ENCODE peak calls at places on chromosomes 16 and 17, in seven cellular contexts. One of them, this sample, is unnamed.

GRCh38 chr16:68636818-68637217 is 8.3 kb upstream of the CDH3 start:
- DNase-seq in trophoblast cell: no peak
- DNase-seq in neuronal stem cell: no peak
- DNase-seq in mesendoderm: no peak
- DNase-seq in IMR-90: no peak
- DNase-seq in mesenchymal stem cell: no peak
- DNase-seq in H1: no peak
- DNase-seq in this sample: no peak

GRCh38 chr17:64984181-64984580 is 64.9 kb upstream of the LRRC37A3 start:
- DNase-seq in mesenchymal stem cell: peak
- DNase-seq in neuronal stem cell: no peak
- DNase-seq in mesendoderm: no peak
- DNase-seq in H1: no peak
- DNase-seq in IMR-90: no peak
- DNase-seq in trophoblast cell: no peak
- DNase-seq in this sample: no peak

GRCh38 chr17:7281953-7282751 is 634 bp downstream of the SLC2A4 start:
- DNase-seq in H1: no peak
- DNase-seq in mesenchymal stem cell: no peak
- DNase-seq in mesendoderm: no peak
- DNase-seq in trophoblast cell: no peak
- DNase-seq in IMR-90: no peak
- DNase-seq in neuronal stem cell: no peak
- DNase-seq in this sample: peak

GRCh38 chr16:86424413-86424812 is 85.9 kb upstream of the FOXF1 start:
- DNase-seq in trophoblast cell: no peak
- DNase-seq in mesenchymal stem cell: peak
- DNase-seq in IMR-90: no peak
- DNase-seq in neuronal stem cell: no peak
- DNase-seq in mesendoderm: peak
- DNase-seq in H1: no peak
- DNase-seq in this sample: no peak

GRCh38 chr17:48647103-48647963 is 21.2 kb upstream of the HOXB9 start:
- DNase-seq in H1: no peak
- DNase-seq in mesenchymal stem cell: peak
- DNase-seq in IMR-90: no peak
- DNase-seq in mesendoderm: peak
- DNase-seq in neuronal stem cell: no peak
- DNase-seq in trophoblast cell: no peak
- DNase-seq in this sample: peak

GRCh38 chr17:28547623-28548416 is 4.6 kb downstream of the UNC119 start:
- DNase-seq in H1: peak
- DNase-seq in neuronal stem cell: peak
- DNase-seq in IMR-90: peak
- DNase-seq in mesendoderm: peak
- DNase-seq in trophoblast cell: peak
- DNase-seq in mesenchymal stem cell: peak
- DNase-seq in this sample: peak

GRCh38 chr16:1209081-1209480 is 16.0 kb downstream of the TPSG1 start:
- DNase-seq in IMR-90: no peak
- DNase-seq in trophoblast cell: no peak
- DNase-seq in neuronal stem cell: no peak
- DNase-seq in mesendoderm: no peak
- DNase-seq in H1: no peak
- DNase-seq in mesenchymal stem cell: no peak
- DNase-seq in this sample: no peak

GRCh38 chr16:916400-916799 is 54.4 kb downstream of the LMF1 start:
- DNase-seq in neuronal stem cell: no peak
- DNase-seq in IMR-90: no peak
- DNase-seq in H1: no peak
- DNase-seq in mesendoderm: no peak
- DNase-seq in mesenchymal stem cell: no peak
- DNase-seq in trophoblast cell: no peak
- DNase-seq in this sample: no peak

GRCh38 chr16:87414251-87414680 is 22.1 kb downstream of the MAP1LC3B start:
- DNase-seq in trophoblast cell: no peak
- DNase-seq in mesendoderm: no peak
- DNase-seq in H1: no peak
- DNase-seq in neuronal stem cell: no peak
- DNase-seq in mesenchymal stem cell: no peak
- DNase-seq in IMR-90: no peak
- DNase-seq in this sample: no peak

GRCh38 chr17:71273451-71273850 is 847.4 kb upstream of the SOX9 start:
- DNase-seq in H1: no peak
- DNase-seq in mesenchymal stem cell: no peak
- DNase-seq in neuronal stem cell: no peak
- DNase-seq in trophoblast cell: no peak
- DNase-seq in mesendoderm: no peak
- DNase-seq in IMR-90: no peak
- DNase-seq in this sample: no peak

GRCh38 chr16:12063435-12063834 is 86.9 kb downstream of the SNX29 start:
- DNase-seq in H1: no peak
- DNase-seq in mesendoderm: no peak
- DNase-seq in IMR-90: no peak
- DNase-seq in neuronal stem cell: no peak
- DNase-seq in trophoblast cell: no peak
- DNase-seq in mesenchymal stem cell: no peak
- DNase-seq in this sample: no peak
- H4K8ac ChIP-seq in H1: no peak
- H4K8ac ChIP-seq in mesendoderm: no peak
- H4K8ac ChIP-seq in IMR-90: no peak
- H4K8ac ChIP-seq in neuronal stem cell: no peak
- H4K8ac ChIP-seq in trophoblast cell: no peak
- H4K8ac ChIP-seq in mesenchymal stem cell: no peak
- H4K8ac ChIP-seq in this sample: no peak

DNA sequence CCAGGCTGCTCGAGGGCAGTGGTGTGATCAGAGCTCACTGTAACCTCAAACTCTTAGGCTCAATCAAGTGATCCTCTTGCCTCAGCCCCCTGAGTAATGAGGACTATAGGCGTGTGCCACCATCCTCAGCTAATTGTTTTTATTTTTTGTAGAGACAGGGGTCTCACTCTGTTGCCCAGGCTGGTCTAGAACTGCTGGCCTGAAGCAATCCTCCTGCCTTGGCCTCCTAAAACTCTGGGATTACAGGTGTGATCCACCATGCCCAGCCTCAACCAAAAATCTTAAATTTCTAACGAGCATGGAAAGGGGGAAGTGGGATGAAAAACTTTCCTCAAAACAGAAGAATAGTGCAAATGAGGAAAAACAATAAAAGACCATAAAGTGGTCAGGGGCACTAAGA is 92.8 kb downstream of the CDC27 start:
- DNase-seq in H1: no peak
- DNase-seq in mesenchymal stem cell: no peak
- DNase-seq in trophoblast cell: no peak
- DNase-seq in IMR-90: no peak
- DNase-seq in mesendoderm: no peak
- DNase-seq in neuronal stem cell: no peak
- DNase-seq in this sample: no peak
- H2BK120ac ChIP-seq in H1: no peak
- H2BK120ac ChIP-seq in mesenchymal stem cell: no peak
- H2BK120ac ChIP-seq in trophoblast cell: no peak
- H2BK120ac ChIP-seq in IMR-90: no peak
- H2BK120ac ChIP-seq in mesendoderm: no peak
- H2BK120ac ChIP-seq in neuronal stem cell: no peak
- H2BK120ac ChIP-seq in this sample: no peak

GRCh38 chr17:60284709-60285108 is 107.2 kb downstream of the USP32 start:
- DNase-seq in mesendoderm: no peak
- DNase-seq in H1: no peak
- DNase-seq in trophoblast cell: no peak
- DNase-seq in neuronal stem cell: no peak
- DNase-seq in IMR-90: no peak
- DNase-seq in mesenchymal stem cell: no peak
- DNase-seq in this sample: no peak
- H3K4ac ChIP-seq in mesendoderm: no peak
- H3K4ac ChIP-seq in H1: no peak
- H3K4ac ChIP-seq in trophoblast cell: no peak
- H3K4ac ChIP-seq in neuronal stem cell: no peak
- H3K4ac ChIP-seq in IMR-90: no peak
- H3K4ac ChIP-seq in mesenchymal stem cell: no peak
- H3K4ac ChIP-seq in this sample: no peak

GRCh38 chr16:11485676-11486075 is 101.0 kb downstream of the LITAF start:
- DNase-seq in mesendoderm: no peak
- DNase-seq in IMR-90: no peak
- DNase-seq in neuronal stem cell: no peak
- DNase-seq in mesenchymal stem cell: no peak
- DNase-seq in trophoblast cell: no peak
- DNase-seq in H1: no peak
- DNase-seq in this sample: no peak

GRCh38 chr16:11481987-11482386 is 104.7 kb downstream of the LITAF start:
- DNase-seq in neuronal stem cell: no peak
- DNase-seq in H1: no peak
- DNase-seq in trophoblast cell: no peak
- DNase-seq in mesenchymal stem cell: peak
- DNase-seq in IMR-90: peak
- DNase-seq in mesendoderm: no peak
- DNase-seq in this sample: no peak

GRCh38 chr16:11484691-11485258 is 101.9 kb downstream of the LITAF start:
- DNase-seq in mesendoderm: no peak
- DNase-seq in neuronal stem cell: no peak
- DNase-seq in trophoblast cell: no peak
- DNase-seq in H1: no peak
- DNase-seq in IMR-90: peak
- DNase-seq in mesenchymal stem cell: peak
- DNase-seq in this sample: no peak

GRCh38 chr16:11480634-11481033 is 106.1 kb downstream of the LITAF start:
- DNase-seq in neuronal stem cell: no peak
- DNase-seq in trophoblast cell: no peak
- DNase-seq in IMR-90: no peak
- DNase-seq in mesenchymal stem cell: no peak
- DNase-seq in H1: no peak
- DNase-seq in mesendoderm: no peak
- DNase-seq in this sample: no peak

DNA sequence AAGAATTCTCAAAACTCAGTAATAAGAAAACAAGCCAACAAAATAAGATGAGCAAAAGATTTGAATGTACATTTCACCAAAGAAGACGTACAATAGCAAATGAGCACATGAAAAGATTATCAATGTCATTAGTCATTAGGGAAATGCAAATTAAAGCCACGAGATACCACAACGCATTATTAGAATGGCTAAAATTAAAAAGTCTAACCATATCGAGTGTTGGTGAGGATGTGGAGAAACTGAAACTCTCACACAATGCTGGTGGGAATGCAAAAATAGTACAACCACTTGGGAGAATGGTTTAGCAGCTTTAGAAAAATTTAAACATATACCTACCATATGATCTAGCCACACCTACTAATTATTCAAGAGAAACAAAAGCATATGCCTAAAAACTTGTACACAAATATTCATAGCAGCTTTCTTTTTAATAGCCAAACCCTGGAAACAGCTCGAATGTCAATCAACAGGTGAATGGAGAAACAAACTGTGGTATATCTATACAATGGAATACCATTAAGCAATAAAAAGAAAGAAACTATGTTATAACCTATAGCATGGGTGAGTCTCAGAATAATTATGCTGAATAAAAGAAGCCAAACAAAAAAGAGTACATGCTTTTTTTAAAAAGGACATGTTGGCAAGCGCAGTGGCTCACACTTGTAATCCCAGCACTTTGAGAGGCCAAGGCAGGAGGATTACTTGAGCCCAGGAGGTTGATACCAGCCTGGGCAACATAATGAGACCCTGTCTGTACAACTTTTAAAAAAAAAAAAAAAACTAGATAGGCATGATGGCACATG is 103.6 kb downstream of the LITAF start:
- DNase-seq in mesenchymal stem cell: no peak
- DNase-seq in trophoblast cell: no peak
- DNase-seq in IMR-90: no peak
- DNase-seq in mesendoderm: no peak
- DNase-seq in neuronal stem cell: no peak
- DNase-seq in H1: no peak
- DNase-seq in this sample: no peak
- H4K8ac ChIP-seq in mesenchymal stem cell: no peak
- H4K8ac ChIP-seq in trophoblast cell: no peak
- H4K8ac ChIP-seq in IMR-90: no peak
- H4K8ac ChIP-seq in mesendoderm: no peak
- H4K8ac ChIP-seq in neuronal stem cell: no peak
- H4K8ac ChIP-seq in H1: no peak
- H4K8ac ChIP-seq in this sample: no peak

GRCh38 chr16:11500720-11501346 is 85.9 kb downstream of the LITAF start:
- DNase-seq in neuronal stem cell: no peak
- DNase-seq in IMR-90: no peak
- DNase-seq in trophoblast cell: no peak
- DNase-seq in mesendoderm: no peak
- DNase-seq in mesenchymal stem cell: no peak
- DNase-seq in H1: no peak
- DNase-seq in this sample: no peak
- H2BK120ac ChIP-seq in neuronal stem cell: no peak
- H2BK120ac ChIP-seq in IMR-90: no peak
- H2BK120ac ChIP-seq in trophoblast cell: no peak
- H2BK120ac ChIP-seq in mesendoderm: no peak
- H2BK120ac ChIP-seq in mesenchymal stem cell: no peak
- H2BK120ac ChIP-seq in H1: peak
- H2BK120ac ChIP-seq in this sample: no peak

This sample was measured in H9.